ENCODE peak calls at places on chromosomes 5 and 9, in seven cellular contexts. P is tibial nerve, C is HepG2, I is suprapubic skin, R is transverse colon, A is stomach, K is K562. D is an unnamed sample.

GRCh38 chr5:89236900-89237299 is 353.9 kb upstream of the MEF2C start:
- DNase-seq in P (no peak), C (no peak), I (no peak), R (no peak), A (no peak), K (no peak), D (no peak)

GRCh38 chr5:141343242-141343952 is at the start of gene PCDHGA3:
- DNase-seq in P (no peak), C (no peak), I (no peak), R (no peak), A (no peak), K (peak; percentile 51), D (no peak)

GRCh38 chr5:151904921-151905320 is 19.7 kb downstream of the GLRA1 start:
- DNase-seq in P (no peak), C (no peak), I (no peak), R (no peak), A (no peak), K (no peak), D (no peak)

GRCh38 chr9:112757940-112758339 is 7.4 kb downstream of the SNX30 start:
- DNase-seq in P (no peak), C (no peak), I (no peak), R (no peak), A (no peak), K (no peak), D (no peak)

GRCh38 chr9:134855900-134856377 is 24.7 kb upstream of the FCN2 start:
- DNase-seq in P (no peak), C (no peak), I (peak; percentile 37), R (no peak), A (no peak), K (no peak), D (no peak)

GRCh38 chr9:7145361-7146069 is 387.7 kb downstream of the KDM4C start:
- DNase-seq in P (no peak), C (no peak), I (no peak), R (no peak), A (no peak), K (no peak), D (no peak)

GRCh38 chr5:135602882-135603721 is 24.3 kb upstream of the CXCL14 start:
- DNase-seq in P (no peak), C (no peak), I (peak; percentile 78), R (no peak), A (no peak), K (no peak), D (no peak)

GRCh38 chr9:81801190-81801589 is 111.8 kb upstream of the TLE1 start:
- DNase-seq in P (no peak), C (no peak), I (no peak), R (no peak), A (no peak), K (no peak), D (no peak)

GRCh38 chr5:161378701-161379100 is 167.8 kb downstream of the GABRB2 start:
- DNase-seq in P (no peak), C (no peak), I (no peak), R (no peak), A (no peak), K (no peak), D (no peak)

GRCh38 chr9:81552571-81552970 is 136.8 kb downstream of the TLE1 start:
- DNase-seq in P (peak; percentile 18), C (peak; percentile 65), I (no peak), R (no peak), A (no peak), K (no peak), D (no peak)

GRCh38 chr5:158977642-158978041 is 122.1 kb downstream of the EBF1 start:
- DNase-seq in P (no peak), C (no peak), I (no peak), R (no peak), A (no peak), K (no peak), D (no peak)

GRCh38 chr9:68545033-68545705 is 4.5 kb upstream of the TMEM252 start:
- DNase-seq in P (no peak), C (no peak), I (no peak), R (no peak), A (no peak), K (no peak), D (no peak)

GRCh38 chr9:38415846-38416245 is 8.4 kb downstream of the IGFBPL1 start:
- DNase-seq in P (no peak), C (no peak), I (no peak), R (no peak), A (no peak), K (no peak), D (peak; percentile 53)

GRCh38 chr5:132011561-132012384 is at the start of gene ACSL6:
- DNase-seq in P (no peak), C (no peak), I (peak; percentile 74), R (peak; percentile 37), A (peak; percentile 51), K (peak; percentile 69), D (peak; percentile 53)

GRCh38 chr5:113043491-113043931 is 66.9 kb downstream of the DCP2 start:
- DNase-seq in P (no peak), C (peak; percentile 7), I (no peak), R (no peak), A (no peak), K (peak; percentile 51), D (no peak)

GRCh38 chr5:139105621-139106071 is 92.5 kb downstream of the SIL1 start:
- DNase-seq in P (no peak), C (no peak), I (no peak), R (no peak), A (no peak), K (no peak), D (no peak)

GRCh38 chr9:127606043-127606442 is 6.0 kb upstream of the STXBP1 start:
- DNase-seq in P (no peak), C (no peak), I (no peak), R (no peak), A (no peak), K (no peak), D (no peak)

GRCh38 chr9:109083813-109084405 is 35.8 kb downstream of the TMEM245 start:
- DNase-seq in P (no peak), C (no peak), I (no peak), R (no peak), A (no peak), K (no peak), D (no peak)

GRCh38 chr5:180143656-180144364 is 65.2 kb downstream of the RASGEF1C start:
- DNase-seq in P (no peak), C (no peak), I (peak; percentile 38), R (no peak), A (no peak), K (no peak), D (peak; percentile 55)

GRCh38 chr5:164345173-164345572 is 839.8 kb downstream of the MAT2B start:
- DNase-seq in P (no peak), C (no peak), I (no peak), R (no peak), A (no peak), K (no peak), D (no peak)

GRCh38 chr5:124602925-124603650 is 143.4 kb downstream of the ZNF608 start:
- DNase-seq in P (no peak), C (no peak), I (no peak), R (no peak), A (no peak), K (no peak), D (no peak)

GRCh38 chr5:160158087-160158486 is 38.8 kb upstream of the PWWP2A start:
- DNase-seq in P (no peak), C (no peak), I (no peak), R (no peak), A (no peak), K (no peak), D (no peak)

GRCh38 chr9:37466037-37466709 is 923 bp upstream of the ZBTB5 start:
- DNase-seq in P (peak; percentile 17), C (peak; percentile 25), I (peak; percentile 86), R (peak; percentile 82), A (peak; percentile 74), K (peak; percentile 73), D (peak; percentile 94)

GRCh38 chr5:109413463-109413862 is 3.7 kb upstream of the PJA2 start:
- DNase-seq in P (no peak), C (peak; percentile 9), I (no peak), R (peak; percentile 20), A (peak; percentile 41), K (no peak), D (peak; percentile 69)

GRCh38 chr5:41281215-41281810 is 68.0 kb upstream of the C6 start:
- DNase-seq in P (no peak), C (no peak), I (no peak), R (no peak), A (no peak), K (no peak), D (no peak)

GRCh38 chr5:88678780-88679491 is 204.0 kb downstream of the MEF2C start:
- DNase-seq in P (no peak), C (no peak), I (no peak), R (no peak), A (no peak), K (no peak), D (no peak)

GRCh38 chr5:172886396-172886932 is 52.4 kb downstream of the ERGIC1 start:
- DNase-seq in P (no peak), C (no peak), I (no peak), R (no peak), A (no peak), K (no peak), D (no peak)

GRCh38 chr5:172887735-172888134 is 53.7 kb downstream of the ERGIC1 start:
- DNase-seq in P (no peak), C (no peak), I (no peak), R (peak; percentile 53), A (no peak), K (no peak), D (peak; percentile 93)

GRCh38 chr5:172885594-172886340 is 51.7 kb downstream of the ERGIC1 start:
- DNase-seq in P (no peak), C (no peak), I (no peak), R (no peak), A (no peak), K (no peak), D (peak; percentile 77)

GRCh38 chr5:172890659-172891058 is 56.6 kb downstream of the ERGIC1 start:
- DNase-seq in P (no peak), C (no peak), I (no peak), R (no peak), A (no peak), K (no peak), D (no peak)

GRCh38 chr5:172886974-172887491 is 53.0 kb downstream of the ERGIC1 start:
- DNase-seq in P (peak; percentile 61), C (peak; percentile 85), I (no peak), R (peak; percentile 53), A (peak; percentile 54), K (no peak), D (peak; percentile 94)
- TF ChIP-seq EP300 in P (peak; percentile 75), C (peak; percentile 44), I (peak; percentile 85), R (peak; percentile 40), A (peak; percentile 86), K (no peak), D (peak; percentile 43)

GRCh38 chr9:15250013-15250412 is 57.0 kb downstream of the TTC39B start:
- DNase-seq in P (no peak), C (no peak), I (no peak), R (no peak), A (no peak), K (no peak), D (no peak)
- TF ChIP-seq EP300 in P (no peak), C (no peak), I (no peak), R (no peak), A (no peak), K (no peak), D (no peak)

GRCh38 chr5:30121092-30121491 is 1072.4 kb upstream of the CDH6 start:
- DNase-seq in P (no peak), C (no peak), I (no peak), R (no peak), A (no peak), K (no peak), D (no peak)
- TF ChIP-seq EP300 in P (no peak), C (no peak), I (no peak), R (no peak), A (no peak), K (no peak), D (no peak)

GRCh38 chr5:107474724-107475489 is 195.8 kb downstream of the EFNA5 start:
- DNase-seq in P (no peak), C (no peak), I (no peak), R (no peak), A (no peak), K (no peak), D (no peak)
- TF ChIP-seq EP300 in P (no peak), C (no peak), I (no peak), R (no peak), A (no peak), K (no peak), D (no peak)